ENCODE peak calls at places on chromosomes 6 and 20, in six cellular contexts. J is prostate gland; B is GM12892; I is fibroblast of the aortic adventitia; T is pancreas; Z is stimulated activated CD8-positive, alpha-beta memory T cell treated with anti-CD3 and anti-CD28 coated beads, Interleukin-12 subunit alpha, Interleukin-12 subunit beta, amount 100 ng/mL, for 4 hours. V is an unnamed sample.

GRCh38 chr6:164927288-164928040 is 381.9 kb downstream of the C6orf118 start:
- DNase-seq in J (peak), B (peak), I (peak), T (peak), Z (peak), V (peak)

GRCh38 chr6:159842035-159842434 is 42.0 kb downstream of the PNLDC1 start:
- DNase-seq in J (no peak), B (no peak), I (peak), T (no peak), Z (no peak), V (peak)

GRCh38 chr6:106973018-106973840 is 1.3 kb downstream of the CD24 start:
- DNase-seq in J (peak), B (peak), I (no peak), T (peak), Z (no peak), V (no peak)

GRCh38 chr20:37355252-37356180 is 9.6 kb downstream of the SRC start:
- DNase-seq in J (no peak), B (no peak), I (no peak), T (no peak), Z (no peak), V (no peak)

GRCh38 chr20:4076671-4077070 is 61.3 kb upstream of the RNF24 start:
- DNase-seq in J (peak), B (no peak), I (peak), T (no peak), Z (no peak), V (peak)

GRCh38 chr20:40797425-40797824 is 108.4 kb upstream of the MAFB start:
- DNase-seq in J (no peak), B (no peak), I (peak), T (no peak), Z (no peak), V (peak)

GRCh38 chr6:27866370-27867050 is 45.7 kb downstream of the OR2B2 start:
- DNase-seq in J (no peak), B (no peak), I (peak), T (no peak), Z (peak), V (peak)

GRCh38 chr6:53437557-53438202 is 88.9 kb upstream of the ELOVL5 start:
- DNase-seq in J (peak), B (no peak), I (peak), T (no peak), Z (no peak), V (peak)

GRCh38 chr6:114058435-114058834 is 87.5 kb upstream of the HDAC2 start:
- DNase-seq in J (no peak), B (no peak), I (no peak), T (no peak), Z (no peak), V (no peak)

GRCh38 chr6:170143401-170144150 is 147.3 kb downstream of the DLL1 start:
- DNase-seq in J (no peak), B (no peak), I (no peak), T (no peak), Z (no peak), V (no peak)

GRCh38 chr20:10537850-10538480 is 102.9 kb downstream of the SLX4IP start:
- DNase-seq in J (no peak), B (no peak), I (peak), T (no peak), Z (no peak), V (peak)

GRCh38 chr6:37690964-37691735 is 6.5 kb downstream of the MDGA1 start:
- DNase-seq in J (no peak), B (no peak), I (peak), T (no peak), Z (no peak), V (peak)

GRCh38 chr6:33392168-33392947 is 735 bp downstream of the KIFC1 start:
- DNase-seq in J (no peak), B (no peak), I (peak), T (no peak), Z (no peak), V (no peak)

GRCh38 chr20:11064946-11065345 is 391.1 kb upstream of the JAG1 start:
- DNase-seq in J (no peak), B (no peak), I (no peak), T (no peak), Z (no peak), V (no peak)

GRCh38 chr6:93571341-93571740 is 152.0 kb upstream of the EPHA7 start:
- DNase-seq in J (no peak), B (no peak), I (no peak), T (no peak), Z (no peak), V (no peak)

GRCh38 chr6:160974304-160974771 is 17.2 kb upstream of the MAP3K4 start:
- DNase-seq in J (no peak), B (no peak), I (peak), T (no peak), Z (no peak), V (peak)

GRCh38 chr6:134424131-134424794 is 106.4 kb upstream of the SGK1 start:
- DNase-seq in J (no peak), B (no peak), I (peak), T (no peak), Z (no peak), V (peak)

GRCh38 chr6:119562168-119562567 is 212.6 kb upstream of the MAN1A1 start:
- DNase-seq in J (no peak), B (no peak), I (no peak), T (no peak), Z (no peak), V (no peak)

GRCh38 chr6:126886106-126886505 is 232.4 kb upstream of the RSPO3 start:
- DNase-seq in J (no peak), B (no peak), I (peak), T (no peak), Z (no peak), V (peak)

GRCh38 chr6:164034602-164035140 is 620.2 kb downstream of the QKI start:
- DNase-seq in J (no peak), B (no peak), I (no peak), T (no peak), Z (no peak), V (no peak)

GRCh38 chr20:16209826-16210365 is 363.4 kb downstream of the KIF16B start:
- DNase-seq in J (no peak), B (no peak), I (no peak), T (no peak), Z (no peak), V (no peak)

GRCh38 chr6:51514396-51515051 is 572.9 kb downstream of the PKHD1 start:
- DNase-seq in J (peak), B (no peak), I (no peak), T (no peak), Z (no peak), V (no peak)

GRCh38 chr6:135181333-135182119 is 418 bp downstream of the MYB start:
- DNase-seq in J (no peak), B (no peak), I (peak), T (peak), Z (no peak), V (no peak)